ENCODE peak calls at places on chromosomes 1 and 21, in nine cellular contexts. C is stomach; L is RWPE2; N is heart right ventricle; R is effector memory CD4-positive, alpha-beta T cell; F is suprapubic skin; S is lower lobe of right lung; H is esophagus squamous epithelium; V is psoas muscle. X is an unnamed sample.

GRCh38 chr1:61539720-61540462 is 185.1 kb downstream of the TM2D1 start:
- DNase-seq in S (no peak), F (no peak), N (no peak), R (no peak), H (no peak), L (no peak), C (no peak), V (no peak), X (no peak)

GRCh38 chr1:15985611-15986272 is 9.8 kb upstream of the ZBTB17 start:
- DNase-seq in R (no peak), H (no peak), C (no peak), S (no peak), F (no peak), L (no peak), N (no peak), V (no peak), X (no peak)

GRCh38 chr1:28577738-28578536 is 14.1 kb upstream of the RAB42 start:
- DNase-seq in N (no peak), H (no peak), L (no peak), F (no peak), C (no peak), R (no peak), V (no peak), S (no peak), X (no peak)

GRCh38 chr1:201357211-201357610 is 20.3 kb downstream of the TNNT2 start:
- DNase-seq in R (no peak), L (no peak), V (no peak), S (peak; percentile 31), F (no peak), N (no peak), C (no peak), H (no peak), X (no peak)

GRCh38 chr1:39525366-39526165 is 34.1 kb downstream of the BMP8A start:
- DNase-seq in S (no peak), N (peak; percentile 28), C (peak; percentile 40), V (no peak), L (no peak), H (peak; percentile 17), R (no peak), F (no peak), X (no peak)

GRCh38 chr1:110308247-110308646 is 30.9 kb upstream of the RBM15 start:
- DNase-seq in F (no peak), C (no peak), L (no peak), H (no peak), V (no peak), R (no peak), N (no peak), S (no peak), X (no peak)

GRCh38 chr1:11158720-11159321 is 30.3 kb upstream of the ANGPTL7 start:
- DNase-seq in N (no peak), F (no peak), V (no peak), C (no peak), R (no peak), L (peak; percentile 85), S (no peak), H (no peak), X (no peak)

GRCh38 chr1:11648732-11649158 is 5.5 kb downstream of the FBXO2 start:
- DNase-seq in S (peak; percentile 66), R (peak; percentile 36), C (peak; percentile 58), V (no peak), F (no peak), N (no peak), H (no peak), L (no peak), X (no peak)

GRCh38 chr1:23751050-23751814 is 8.0 kb downstream of the ELOA start:
- DNase-seq in L (no peak), C (peak; percentile 60), N (no peak), F (no peak), V (no peak), R (peak; percentile 6), S (no peak), H (no peak), X (peak; percentile 29)

GRCh38 chr1:223142795-223143759 is at the start of gene TLR5:
- DNase-seq in R (peak; percentile 78), C (peak; percentile 94), H (peak; percentile 47), N (peak; percentile 84), S (peak; percentile 95), V (peak; percentile 87), F (peak; percentile 94), L (no peak), X (peak; percentile 92)
- H3K4me1 ChIP-seq in R (peaks cover 16% of the 10 kb centered on the region), C (peaks cover 44% of the 10 kb centered on the region), H (peaks cover 28% of the 10 kb centered on the region), N (peaks cover 10% of the 10 kb centered on the region), S (peaks cover 42% of the 10 kb centered on the region), V (peaks cover 20% of the 10 kb centered on the region), F (peaks cover 47% of the 10 kb centered on the region), L (no peaks in the 10 kb centered on the region), X (peaks cover 13% of the 10 kb centered on the region)

GRCh38 chr1:113782451-113782850 is 23.2 kb upstream of the PHTF1 start:
- DNase-seq in H (no peak), S (no peak), N (no peak), R (no peak), L (no peak), F (no peak), C (no peak), V (no peak), X (no peak)

GRCh38 chr1:113783254-113784103 is 24.2 kb upstream of the PHTF1 start:
- DNase-seq in F (no peak), C (no peak), V (no peak), S (no peak), R (peak; percentile 44), N (peak; percentile 31), H (no peak), L (no peak), X (no peak)

GRCh38 chr1:113784104-113784779 is 25.0 kb upstream of the PHTF1 start:
- DNase-seq in H (no peak), R (no peak), L (no peak), N (no peak), S (no peak), V (no peak), C (no peak), F (no peak), X (no peak)

GRCh38 chr1:113779542-113779941 is 20.3 kb upstream of the PHTF1 start:
- DNase-seq in C (no peak), F (no peak), R (no peak), H (no peak), S (no peak), N (no peak), L (no peak), V (no peak), X (no peak)

DNA sequence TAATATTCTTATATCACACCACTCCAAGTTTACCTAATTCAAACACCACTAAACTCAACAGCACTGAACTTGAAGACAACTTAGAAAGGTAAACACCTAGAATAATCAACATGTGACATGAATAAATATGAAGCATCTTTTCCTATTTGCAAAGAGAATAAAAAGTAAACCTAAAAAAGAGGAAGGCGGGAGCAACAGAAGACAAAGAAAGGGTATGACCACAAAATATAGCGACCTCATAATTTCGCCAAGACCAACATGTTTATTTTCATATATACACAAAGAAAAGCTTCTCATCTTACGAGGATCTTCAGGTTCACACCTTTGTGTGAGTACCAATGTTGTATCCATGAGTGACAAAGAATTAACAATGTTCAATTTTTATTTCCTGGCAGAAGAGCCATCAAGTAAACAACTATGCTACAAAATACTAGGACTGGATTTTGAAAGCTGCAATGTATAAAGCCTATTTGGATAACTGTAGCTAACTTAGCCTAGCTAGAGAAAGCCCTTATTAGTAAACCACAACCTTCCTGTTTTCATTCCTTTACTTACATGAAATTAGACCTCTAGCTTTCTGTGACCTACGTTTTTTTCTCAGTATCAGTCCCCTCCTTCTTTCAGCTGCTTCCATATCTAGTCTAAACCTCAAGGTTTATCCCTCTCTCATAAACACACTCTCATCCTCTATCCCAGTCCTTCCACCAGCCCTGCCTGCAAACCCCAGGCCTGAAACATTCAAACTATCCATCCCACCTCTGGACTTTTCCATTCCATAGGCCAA is 21.3 kb upstream of the PHTF1 start:
- DNase-seq in N (no peak), V (no peak), F (no peak), H (no peak), C (no peak), L (no peak), R (no peak), S (no peak), X (peak; percentile 42)
- H3K27ac ChIP-seq in N (no peak overlapping the region), V (peak overlapping the region; percentile 83), F (no peak overlapping the region), H (no peak overlapping the region), C (no peak overlapping the region), L (no peak overlapping the region), R (peak overlapping the region; percentile 40), S (no peak overlapping the region), X (peak overlapping the region; percentile 48)

GRCh38 chr1:151708891-151709290 is 7.7 kb downstream of the CELF3 start:
- DNase-seq in V (no peak), R (no peak), N (no peak), L (no peak), F (no peak), H (no peak), S (no peak), C (no peak), X (no peak)

GRCh38 chr1:151711044-151711800 is 5.4 kb downstream of the CELF3 start:
- DNase-seq in R (no peak), N (no peak), L (no peak), F (no peak), H (no peak), C (no peak), S (no peak), V (no peak), X (no peak)

GRCh38 chr1:151711940-151712339 is 4.7 kb downstream of the CELF3 start:
- DNase-seq in N (no peak), L (no peak), H (no peak), R (no peak), F (no peak), V (no peak), S (no peak), C (no peak), X (no peak)

GRCh38 chr1:151707541-151708065 is 9.0 kb downstream of the CELF3 start:
- DNase-seq in S (no peak), H (no peak), R (no peak), C (no peak), F (no peak), L (no peak), V (no peak), N (no peak), X (no peak)

DNA sequence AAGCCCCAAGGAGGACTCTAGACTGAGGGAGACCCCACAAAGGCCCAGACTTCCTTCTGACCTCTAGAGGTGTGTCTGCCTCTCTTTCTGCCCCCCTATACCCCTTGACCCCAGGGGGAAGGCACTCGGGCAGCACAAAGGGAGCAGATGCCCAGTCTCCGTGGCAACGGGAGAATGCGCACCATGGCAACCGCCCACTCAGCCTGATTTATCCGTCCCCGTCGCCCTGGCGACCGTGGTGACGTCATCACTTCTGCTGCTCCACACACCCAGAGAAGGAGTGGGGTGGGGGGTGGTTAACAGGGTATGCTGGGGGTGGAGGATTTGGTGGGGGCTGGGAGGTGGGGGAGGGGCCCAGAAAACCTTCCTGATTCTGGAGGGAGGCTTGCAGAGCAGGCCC is 6.4 kb downstream of the CELF3 start:
- DNase-seq in N (no peak), R (peak; percentile 5), H (no peak), C (no peak), L (no peak), F (no peak), S (no peak), V (no peak), X (no peak)
- H3K4me1 ChIP-seq in N (no peaks in the 10 kb centered on the region), R (no peaks in the 10 kb centered on the region), H (peaks cover 5% of the 10 kb centered on the region), C (no peaks in the 10 kb centered on the region), L (peaks cover 4% of the 10 kb centered on the region), F (peaks cover 4% of the 10 kb centered on the region), S (no peaks in the 10 kb centered on the region), V (no peaks in the 10 kb centered on the region), X (no peaks in the 10 kb centered on the region)

DNA sequence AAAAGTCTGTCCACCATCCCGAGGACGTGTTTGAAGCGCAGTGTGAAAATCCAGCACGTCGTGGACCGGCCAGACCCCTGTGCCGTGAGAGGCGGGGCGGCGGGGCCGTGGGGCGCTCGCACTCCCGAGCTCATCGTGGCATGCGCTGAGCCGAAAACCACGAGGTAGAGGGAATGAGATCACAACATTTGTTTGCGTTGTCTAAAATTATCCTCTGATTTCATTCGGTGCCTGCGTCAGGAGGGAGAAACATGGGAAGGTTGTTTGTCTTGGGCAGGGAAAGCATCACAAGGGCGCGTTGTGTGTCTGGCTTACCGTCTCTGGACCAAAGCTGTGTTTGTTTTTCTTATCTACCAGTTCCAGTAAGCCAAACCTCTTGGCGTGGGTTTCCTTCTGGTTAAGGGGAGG is 69.0 kb upstream of the FAM3B start:
- DNase-seq in S (no peak), F (no peak), C (peak; percentile 81), V (no peak), R (no peak), H (no peak), N (peak; percentile 45), L (no peak), X (no peak)
- H3K27ac ChIP-seq in S (no peak overlapping the region), F (peak overlapping the region; percentile 51), C (peak overlapping the region; percentile 77), V (no peak overlapping the region), R (no peak overlapping the region), H (peak overlapping the region; percentile 59), N (peak overlapping the region; percentile 51), L (no peak overlapping the region), X (no peak overlapping the region)

X was measured in naive thymus-derived CD4-positive, alpha-beta T cell.